ENCODE peak calls at places on chromosomes 16 and 17, in seven cellular contexts. One of them, this sample, is unnamed.

GRCh38 chr17:1181769-1182137 is 2.0 kb upstream of the ABR start:
- DNase-seq in left kidney: no peak
- DNase-seq in T-cell: no peak
- DNase-seq in heart right ventricle: no peak
- DNase-seq in CD4-positive, alpha-beta memory T cell: no peak
- DNase-seq in fibroblast of the conjunctiva: no peak
- DNase-seq in RWPE1: no peak
- DNase-seq in this sample: no peak

GRCh38 chr16:50478773-50479149 is 69.4 kb upstream of the NKD1 start:
- DNase-seq in RWPE1: no peak
- DNase-seq in heart right ventricle: no peak
- DNase-seq in fibroblast of the conjunctiva: no peak
- DNase-seq in T-cell: no peak
- DNase-seq in left kidney: no peak
- DNase-seq in CD4-positive, alpha-beta memory T cell: no peak
- DNase-seq in this sample: no peak

GRCh38 chr17:49217651-49218413 is 7.3 kb downstream of the ABI3 start:
- DNase-seq in RWPE1: no peak
- DNase-seq in CD4-positive, alpha-beta memory T cell: peak
- DNase-seq in left kidney: no peak
- DNase-seq in fibroblast of the conjunctiva: no peak
- DNase-seq in heart right ventricle: peak
- DNase-seq in T-cell: peak
- DNase-seq in this sample: no peak

GRCh38 chr17:66805567-66805966 is 29.4 kb upstream of the CACNG5 start:
- DNase-seq in left kidney: no peak
- DNase-seq in CD4-positive, alpha-beta memory T cell: no peak
- DNase-seq in fibroblast of the conjunctiva: no peak
- DNase-seq in T-cell: no peak
- DNase-seq in RWPE1: no peak
- DNase-seq in heart right ventricle: no peak
- DNase-seq in this sample: no peak

GRCh38 chr16:85557083-85557975 is 55.8 kb upstream of the GSE1 start:
- DNase-seq in RWPE1: peak
- DNase-seq in heart right ventricle: no peak
- DNase-seq in left kidney: peak
- DNase-seq in fibroblast of the conjunctiva: no peak
- DNase-seq in T-cell: no peak
- DNase-seq in CD4-positive, alpha-beta memory T cell: no peak
- DNase-seq in this sample: peak

GRCh38 chr17:32784113-32784512 is 92.8 kb downstream of the MYO1D start:
- DNase-seq in RWPE1: no peak
- DNase-seq in T-cell: no peak
- DNase-seq in CD4-positive, alpha-beta memory T cell: no peak
- DNase-seq in fibroblast of the conjunctiva: no peak
- DNase-seq in left kidney: no peak
- DNase-seq in heart right ventricle: no peak
- DNase-seq in this sample: no peak

GRCh38 chr16:28063047-28063521 is 430 bp downstream of the GSG1L start:
- DNase-seq in heart right ventricle: no peak
- DNase-seq in RWPE1: no peak
- DNase-seq in fibroblast of the conjunctiva: no peak
- DNase-seq in T-cell: no peak
- DNase-seq in CD4-positive, alpha-beta memory T cell: no peak
- DNase-seq in left kidney: peak
- DNase-seq in this sample: no peak

GRCh38 chr16:11425140-11425539 is 79.9 kb downstream of the RMI2 start:
- DNase-seq in heart right ventricle: no peak
- DNase-seq in left kidney: no peak
- DNase-seq in RWPE1: no peak
- DNase-seq in T-cell: no peak
- DNase-seq in fibroblast of the conjunctiva: no peak
- DNase-seq in CD4-positive, alpha-beta memory T cell: no peak
- DNase-seq in this sample: no peak

GRCh38 chr17:63426041-63426916 is 19.8 kb downstream of the CYB561 start:
- DNase-seq in T-cell: no peak
- DNase-seq in fibroblast of the conjunctiva: no peak
- DNase-seq in CD4-positive, alpha-beta memory T cell: no peak
- DNase-seq in heart right ventricle: no peak
- DNase-seq in left kidney: no peak
- DNase-seq in RWPE1: no peak
- DNase-seq in this sample: no peak

GRCh38 chr17:49353607-49354006 is 8.4 kb downstream of the ZNF652 start:
- DNase-seq in T-cell: no peak
- DNase-seq in heart right ventricle: no peak
- DNase-seq in CD4-positive, alpha-beta memory T cell: no peak
- DNase-seq in left kidney: no peak
- DNase-seq in RWPE1: no peak
- DNase-seq in fibroblast of the conjunctiva: no peak
- DNase-seq in this sample: no peak

GRCh38 chr16:3458278-3458851 is 14.9 kb downstream of the NAA60 start:
- DNase-seq in fibroblast of the conjunctiva: no peak
- DNase-seq in CD4-positive, alpha-beta memory T cell: peak
- DNase-seq in heart right ventricle: no peak
- DNase-seq in RWPE1: peak
- DNase-seq in left kidney: peak
- DNase-seq in T-cell: no peak
- DNase-seq in this sample: no peak

GRCh38 chr16:71426069-71426879 is 15.6 kb downstream of the TLE7 start:
- DNase-seq in T-cell: no peak
- DNase-seq in RWPE1: peak
- DNase-seq in left kidney: peak
- DNase-seq in fibroblast of the conjunctiva: peak
- DNase-seq in heart right ventricle: no peak
- DNase-seq in CD4-positive, alpha-beta memory T cell: no peak
- DNase-seq in this sample: no peak

GRCh38 chr17:77540975-77541374 is 400.2 kb downstream of the SEC14L1 start:
- DNase-seq in fibroblast of the conjunctiva: no peak
- DNase-seq in T-cell: no peak
- DNase-seq in left kidney: no peak
- DNase-seq in heart right ventricle: no peak
- DNase-seq in RWPE1: no peak
- DNase-seq in CD4-positive, alpha-beta memory T cell: no peak
- DNase-seq in this sample: no peak

GRCh38 chr16:77739493-77739892 is 17.2 kb downstream of the NUDT7 start:
- DNase-seq in heart right ventricle: no peak
- DNase-seq in left kidney: no peak
- DNase-seq in fibroblast of the conjunctiva: no peak
- DNase-seq in RWPE1: no peak
- DNase-seq in CD4-positive, alpha-beta memory T cell: no peak
- DNase-seq in T-cell: no peak
- DNase-seq in this sample: no peak

GRCh38 chr17:79927688-79928501 is 88.7 kb upstream of the CBX4 start:
- DNase-seq in heart right ventricle: no peak
- DNase-seq in CD4-positive, alpha-beta memory T cell: no peak
- DNase-seq in T-cell: no peak
- DNase-seq in RWPE1: no peak
- DNase-seq in left kidney: no peak
- DNase-seq in fibroblast of the conjunctiva: no peak
- DNase-seq in this sample: no peak

GRCh38 chr17:10803830-10804498 is at the start of gene TMEM238L:
- DNase-seq in CD4-positive, alpha-beta memory T cell: no peak
- DNase-seq in fibroblast of the conjunctiva: no peak
- DNase-seq in RWPE1: no peak
- DNase-seq in left kidney: no peak
- DNase-seq in T-cell: no peak
- DNase-seq in heart right ventricle: no peak
- DNase-seq in this sample: no peak

GRCh38 chr17:15510361-15510760 is 42.9 kb upstream of the CDRT4 start:
- DNase-seq in heart right ventricle: no peak
- DNase-seq in left kidney: no peak
- DNase-seq in RWPE1: no peak
- DNase-seq in fibroblast of the conjunctiva: no peak
- DNase-seq in T-cell: no peak
- DNase-seq in CD4-positive, alpha-beta memory T cell: no peak
- DNase-seq in this sample: no peak